ENCODE peak calls at places on chromosomes 7 and 10, in eight cellular contexts. O is mucosa of descending colon, U is AG08396, A is renal cortical epithelial cell, Q is retina, E is posterior vena cava, W is HFFc6, L is mucosa of gallbladder. S is an unnamed sample.

GRCh38 chr7:50562126-50562525 is 3.1 kb downstream of the DDC start:
- DNase-seq in O (no peak), U (no peak), A (no peak), Q (peak; percentile 40), E (no peak), W (no peak), L (no peak), S (no peak)

GRCh38 chr7:67937717-67938191 is 941.1 kb downstream of the TYW1 start:
- DNase-seq in O (no peak), U (no peak), A (peak; percentile 73), Q (no peak), E (no peak), W (peak; percentile 84), L (peak; percentile 64), S (no peak)

GRCh38 chr7:132249591-132249971 is 326.7 kb downstream of the PLXNA4 start:
- DNase-seq in O (peak; percentile 60), U (no peak), A (peak; percentile 11), Q (no peak), E (no peak), W (no peak), L (peak; percentile 47), S (no peak)

GRCh38 chr7:151657173-151657572 is 137.5 kb upstream of the RHEB start:
- DNase-seq in O (no peak), U (no peak), A (no peak), Q (no peak), E (no peak), W (no peak), L (no peak), S (no peak)

GRCh38 chr7:103934508-103934907 is 55.0 kb downstream of the RELN start:
- DNase-seq in O (no peak), U (no peak), A (no peak), Q (no peak), E (no peak), W (no peak), L (no peak), S (no peak)

GRCh38 chr7:156979711-156980110 is 30.2 kb downstream of the NOM1 start:
- DNase-seq in O (no peak), U (no peak), A (no peak), Q (no peak), E (no peak), W (no peak), L (no peak), S (no peak)

GRCh38 chr7:133857376-133858119 is 269.6 kb upstream of the LRGUK start:
- DNase-seq in O (no peak), U (no peak), A (no peak), Q (no peak), E (no peak), W (no peak), L (no peak), S (no peak)

GRCh38 chr7:75900617-75901315 is 14.2 kb upstream of the POR start:
- DNase-seq in O (no peak), U (no peak), A (no peak), Q (no peak), E (no peak), W (no peak), L (no peak), S (no peak)

GRCh38 chr10:88389456-88389855 is 193.7 kb downstream of the RNLS start:
- DNase-seq in O (no peak), U (no peak), A (peak; percentile 62), Q (peak; percentile 22), E (no peak), W (peak; percentile 50), L (peak; percentile 48), S (peak; percentile 23)

GRCh38 chr7:34823650-34824258 is 165.7 kb downstream of the NPSR1 start:
- DNase-seq in O (peak; percentile 48), U (peak; percentile 57), A (peak; percentile 44), Q (no peak), E (no peak), W (peak; percentile 33), L (peak; percentile 66), S (peak; percentile 71)

GRCh38 chr7:150502519-150502918 is 12.2 kb upstream of the GIMAP7 start:
- DNase-seq in O (no peak), U (no peak), A (no peak), Q (no peak), E (no peak), W (no peak), L (no peak), S (no peak)

GRCh38 chr10:30591249-30591670 is 38.3 kb downstream of the LYZL2 start:
- DNase-seq in O (no peak), U (peak; percentile 38), A (peak; percentile 40), Q (peak; percentile 65), E (peak; percentile 22), W (peak; percentile 40), L (peak; percentile 45), S (peak; percentile 32)

GRCh38 chr10:119207713-119208552 is 562 bp downstream of the GRK5 start:
- DNase-seq in O (peak; percentile 70), U (no peak), A (no peak), Q (peak; percentile 92), E (peak; percentile 87), W (peak; percentile 46), L (peak; percentile 42), S (peak; percentile 55)

GRCh38 chr7:47901542-47901941 is 46.7 kb downstream of the PKD1L1 start:
- DNase-seq in O (no peak), U (no peak), A (peak; percentile 85), Q (no peak), E (no peak), W (peak; percentile 47), L (no peak), S (no peak)

GRCh38 chr10:49328401-49329185 is 29.6 kb downstream of the C10orf71 start:
- DNase-seq in O (no peak), U (no peak), A (no peak), Q (no peak), E (no peak), W (no peak), L (no peak), S (no peak)

GRCh38 chr10:124213471-124213870 is 120.1 kb upstream of the CHST15 start:
- DNase-seq in O (no peak), U (no peak), A (no peak), Q (no peak), E (no peak), W (peak; percentile 59), L (no peak), S (no peak)

GRCh38 chr10:77114181-77114821 is 523.3 kb downstream of the KCNMA1 start:
- DNase-seq in O (no peak), U (no peak), A (no peak), Q (no peak), E (no peak), W (no peak), L (no peak), S (no peak)

GRCh38 chr10:81108516-81109199 is 571.0 kb downstream of the SH2D4B start:
- DNase-seq in O (no peak), U (no peak), A (peak; percentile 63), Q (no peak), E (no peak), W (no peak), L (peak; percentile 50), S (no peak)

GRCh38 chr7:5450549-5451327 is 27.1 kb upstream of the TNRC18 start:
- DNase-seq in O (peak; percentile 72), U (peak; percentile 60), A (no peak), Q (peak; percentile 87), E (no peak), W (no peak), L (peak; percentile 50), S (peak; percentile 37)

GRCh38 chr10:126006264-126006663 is 109.9 kb downstream of the FANK1 start:
- DNase-seq in O (no peak), U (no peak), A (no peak), Q (no peak), E (no peak), W (no peak), L (no peak), S (no peak)

GRCh38 chr10:43254881-43255643 is 11.8 kb downstream of the RASGEF1A start:
- DNase-seq in O (peak; percentile 26), U (no peak), A (no peak), Q (no peak), E (peak; percentile 72), W (no peak), L (no peak), S (no peak)

GRCh38 chr10:78921906-78922305 is 146.9 kb upstream of the ZMIZ1 start:
- DNase-seq in O (no peak), U (no peak), A (no peak), Q (no peak), E (peak; percentile 37), W (no peak), L (no peak), S (no peak)

GRCh38 chr10:120838941-120839340 is 12.2 kb upstream of the WDR11 start:
- DNase-seq in O (no peak), U (no peak), A (no peak), Q (no peak), E (no peak), W (no peak), L (no peak), S (no peak)

GRCh38 chr7:82694020-82694419 is 250.4 kb upstream of the CACNA2D1 start:
- DNase-seq in O (no peak), U (no peak), A (peak; percentile 71), Q (no peak), E (no peak), W (no peak), L (no peak), S (no peak)

GRCh38 chr7:150975536-150976285 is 2.4 kb downstream of the KCNH2 start:
- DNase-seq in O (no peak), U (no peak), A (no peak), Q (no peak), E (no peak), W (no peak), L (no peak), S (no peak)

GRCh38 chr7:32275216-32275979 is 205.2 kb upstream of the PDE1C start:
- DNase-seq in O (no peak), U (no peak), A (no peak), Q (no peak), E (no peak), W (no peak), L (no peak), S (no peak)

GRCh38 chr7:142263598-142264380 is 5.9 kb upstream of the PRSS58 start:
- DNase-seq in O (no peak), U (no peak), A (peak; percentile 7), Q (no peak), E (no peak), W (peak; percentile 1), L (no peak), S (no peak)

GRCh38 chr7:150945853-150946825 is 32.0 kb downstream of the KCNH2 start:
- DNase-seq in O (peak; percentile 33), U (peak; percentile 9), A (no peak), Q (peak; percentile 57), E (peak; percentile 82), W (no peak), L (peak; percentile 62), S (no peak)

GRCh38 chr7:87875151-87876039 is 765 bp downstream of the SLC25A40 start:
- DNase-seq in O (no peak), U (no peak), A (no peak), Q (peak; percentile 18), E (peak; percentile 83), W (no peak), L (no peak), S (peak; percentile 34)

GRCh38 chr10:124057580-124057979 is 35.8 kb downstream of the CHST15 start:
- DNase-seq in O (no peak), U (no peak), A (no peak), Q (peak; percentile 52), E (peak; percentile 54), W (no peak), L (no peak), S (no peak)

GRCh38 chr10:124647421-124648130 is 96.6 kb downstream of the FAM53B start:
- DNase-seq in O (peak; percentile 78), U (peak; percentile 46), A (no peak), Q (no peak), E (peak; percentile 94), W (peak; percentile 7), L (peak; percentile 66), S (peak; percentile 78)

GRCh38 chr7:88005191-88005590 is 71.1 kb downstream of the ADAM22 start:
- DNase-seq in O (no peak), U (no peak), A (no peak), Q (no peak), E (no peak), W (no peak), L (no peak), S (no peak)

GRCh38 chr7:92836489-92837213 is at the start of gene CDK6:
- DNase-seq in O (peak; percentile 82), U (peak; percentile 80), A (no peak), Q (peak; percentile 41), E (peak; percentile 83), W (peak; percentile 51), L (peak; percentile 20), S (peak; percentile 83)

GRCh38 chr7:143305423-143306070 is 10.4 kb upstream of the CLCN1 start:
- DNase-seq in O (peak; percentile 92), U (peak; percentile 57), A (no peak), Q (peak; percentile 22), E (peak; percentile 92), W (no peak), L (peak; percentile 84), S (peak; percentile 78)

S was measured in stimulated activated CD4-positive, alpha-beta T cell treated with anti-CD3 and anti-CD28 coated beads, Interleukin-15, amount 100 ng/mL, for 24 hours.